ENCODE peak calls at places on chromosomes 7 and 10, in seven cellular contexts. O is endothelial cell of umbilical vein; B is dorsolateral prefrontal cortex; W is activated CD4-positive, alpha-beta T cell treated with anti-CD3 and anti-CD28 coated beads for 48 hours; E is ACHN; J is activated T-helper 1 cell treated with anti-CD3 and anti-CD28 coated beads, Interleukin-12 subunit alpha, Interleukin-12 subunit beta, Interleukin-2, Interleukin-4 antibody, amounts not matched to agents 30 ng/mL and 10 ng/mL and 1 ng/mL, durations not matched to agents 14 hours and 24 hours and 36 hours; K is left ventricle myocardium superior. C is an unnamed sample.
A peak's percentile ranks its signal among the peaks of the same experiment; 100 is the strongest.

GRCh38 chr10:102395677-102396197 is at the start of gene NFKB2:
- DNase-seq in K (no peak), O (no peak), B (no peak), J (no peak), E (no peak), W (no peak), C (peak; percentile 85)

GRCh38 chr10:43843331-43844101 is 194.8 kb upstream of the ZNF32 start:
- DNase-seq in W (no peak), B (no peak), O (no peak), J (no peak), E (no peak), K (peak; percentile 74), C (no peak)

GRCh38 chr10:11882646-11883375 is 59.7 kb downstream of the PROSER2 start:
- DNase-seq in O (no peak), K (no peak), B (no peak), E (no peak), W (no peak), J (no peak), C (no peak)

GRCh38 chr10:87656431-87657072 is 3.1 kb upstream of the PAPSS2 start:
- DNase-seq in O (peak; percentile 78), E (peak; percentile 74), W (no peak), B (no peak), K (no peak), J (no peak), C (no peak)

GRCh38 chr7:129635300-129636029 is 23.9 kb downstream of the NRF1 start:
- DNase-seq in B (peak; percentile 61), K (no peak), W (peak; percentile 78), E (peak; percentile 84), J (peak; percentile 51), O (peak; percentile 76), C (peak; percentile 54)

GRCh38 chr7:157569967-157570366 is 233.2 kb downstream of the DNAJB6 start:
- DNase-seq in B (no peak), K (no peak), E (no peak), O (no peak), W (no peak), J (no peak), C (no peak)

GRCh38 chr10:62726142-62726541 is 78.4 kb upstream of the ADO start:
- DNase-seq in E (no peak), B (no peak), K (no peak), O (no peak), J (peak; percentile 16), W (peak; percentile 82), C (peak; percentile 8)

GRCh38 chr10:125014984-125015944 is 73.3 kb downstream of the ZRANB1 start:
- DNase-seq in W (no peak), K (peak; percentile 63), J (no peak), E (no peak), B (no peak), O (no peak), C (peak; percentile 87)

GRCh38 chr7:75993689-75994387 is 557 bp downstream of the TMEM120A start:
- DNase-seq in J (no peak), W (no peak), O (peak; percentile 72), B (no peak), E (peak; percentile 71), K (peak; percentile 84), C (peak; percentile 47)

GRCh38 chr10:131503992-131504391 is 192.5 kb upstream of the TCERG1L start:
- DNase-seq in B (no peak), E (no peak), O (no peak), J (no peak), K (no peak), W (no peak), C (no peak)

C was measured in posterior cingulate gyrus.